ENCODE peak calls at places on chromosomes 13 and 19, in five cellular contexts. W is CD8-positive, alpha-beta memory T cell; A is cardiac muscle cell; U is gastrocnemius medialis; X is adipocyte. O is an unnamed sample.

GRCh38 chr19:46080561-46080960 is 39.8 kb upstream of the IGFL4 start:
- DNase-seq in W (no peak), X (peak), A (peak), U (no peak), O (peak)

GRCh38 chr19:47341734-47342133 is 7.4 kb upstream of the DHX34 start:
- DNase-seq in X (no peak), U (no peak), W (no peak), A (no peak), O (no peak)

GRCh38 chr13:100513987-100514670 is 74.5 kb downstream of the GGACT start:
- DNase-seq in W (no peak), U (no peak), A (peak), X (no peak), O (no peak)

GRCh38 chr13:23321534-23322241 is 111.8 kb downstream of the SACS start:
- DNase-seq in A (peak), W (no peak), U (peak), X (peak), O (peak)

GRCh38 chr19:3606174-3606689 is 443 bp downstream of the TBXA2R start:
- DNase-seq in W (no peak), A (no peak), X (peak), U (no peak), O (no peak)

GRCh38 chr13:93786846-93787245 is 560.2 kb downstream of the GPC6 start:
- DNase-seq in A (peak), U (no peak), W (no peak), X (peak), O (no peak)

GRCh38 chr13:74128171-74128767 is 5.9 kb downstream of the KLF12 start:
- DNase-seq in A (peak), U (no peak), X (peak), W (no peak), O (no peak)

GRCh38 chr19:17673937-17674799 is 14.0 kb downstream of the UNC13A start:
- DNase-seq in A (no peak), W (no peak), X (no peak), U (no peak), O (no peak)

GRCh38 chr13:91348906-91349435 is 1.5 kb downstream of the MIR17HG start:
- DNase-seq in A (peak), W (peak), U (peak), X (peak), O (peak)

GRCh38 chr19:49359851-49360845 is 2.1 kb downstream of the TEAD2 start:
- DNase-seq in X (peak), W (no peak), U (no peak), A (peak), O (no peak)

GRCh38 chr13:109385161-109385560 is 401.2 kb downstream of the IRS2 start:
- DNase-seq in A (peak), W (no peak), U (no peak), X (peak), O (peak)

GRCh38 chr19:27905074-27905473 is 1307.9 kb downstream of the UQCRFS1 start:
- DNase-seq in A (no peak), U (no peak), X (no peak), W (no peak), O (no peak)

GRCh38 chr19:3606690-3607289 is at the start of gene TBXA2R:
- DNase-seq in W (peak), U (no peak), X (peak), A (peak), O (peak)

GRCh38 chr13:98453254-98453843 is 123.6 kb downstream of the STK24 start:
- DNase-seq in U (no peak), A (no peak), W (no peak), X (peak), O (no peak)

GRCh38 chr13:27374126-27374613 is 50.2 kb upstream of the GTF3A start:
- DNase-seq in X (no peak), U (no peak), A (no peak), W (no peak), O (no peak)

GRCh38 chr19:17089238-17089637 is 13.7 kb downstream of the MYO9B start:
- DNase-seq in U (no peak), X (peak), A (peak), W (no peak), O (no peak)

GRCh38 chr13:54356849-54357248 is 1328.2 kb downstream of the OLFM4 start:
- DNase-seq in A (no peak), U (no peak), X (no peak), W (no peak), O (no peak)

GRCh38 chr13:101018720-101019119 is 344.1 kb upstream of the TMTC4 start:
- DNase-seq in U (no peak), A (no peak), W (no peak), X (peak), O (peak)

GRCh38 chr19:49817964-49818690 is at the start of gene MED25:
- DNase-seq in A (peak), U (peak), W (peak), X (peak), O (peak)

DNA sequence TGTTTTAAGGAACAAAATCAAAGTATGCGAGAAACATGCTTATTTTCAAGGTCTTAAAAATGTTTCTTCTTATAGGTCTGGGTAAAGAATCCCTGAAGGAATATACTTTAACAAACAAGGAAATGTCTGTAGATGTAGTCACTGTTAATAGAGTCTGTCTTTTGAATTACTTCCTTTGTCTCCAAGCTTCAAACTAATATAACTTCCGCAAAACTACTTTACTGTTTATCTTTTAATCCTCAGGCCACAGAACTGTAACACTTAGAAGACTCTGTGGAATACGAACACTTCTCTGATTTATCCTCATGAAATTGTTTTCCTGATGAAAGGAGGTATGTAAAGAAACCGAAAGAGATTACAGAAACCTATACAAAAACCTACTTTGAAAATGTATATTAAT is 316.0 kb downstream of the PCDH9 start:
- DNase-seq in A (no peak), W (no peak), U (no peak), X (no peak), O (no peak)
- H3K4me3 ChIP-seq in A (no peak), W (no peak), U (no peak), X (no peak), O (no peak)

DNA sequence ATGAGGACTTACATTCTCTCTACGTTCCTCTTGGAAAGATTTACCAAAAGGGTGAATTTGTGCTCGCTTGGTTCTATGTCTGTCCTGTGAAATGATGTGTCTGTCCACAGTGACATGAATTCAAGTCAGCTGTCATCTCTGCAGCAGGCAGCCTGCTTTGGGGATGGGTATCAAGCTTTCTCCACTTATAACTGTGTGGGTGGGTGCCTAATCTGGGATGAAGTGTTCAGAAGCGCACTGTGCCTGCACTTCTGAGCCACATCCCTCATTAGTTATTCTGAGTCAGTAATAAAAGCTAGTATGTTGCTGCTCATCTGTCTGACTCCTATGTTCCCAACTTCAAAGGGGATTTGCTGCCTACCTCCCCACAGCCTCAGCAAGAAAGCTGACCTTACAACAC is 86.1 kb upstream of the TUBA3C start:
- DNase-seq in U (no peak), W (no peak), X (no peak), A (no peak), O (no peak)
- H3K4me3 ChIP-seq in U (no peak), W (no peak), X (no peak), A (no peak), O (no peak)

GRCh38 chr13:36778083-36778671 is 40.8 kb upstream of the RFXAP start:
- DNase-seq in X (peak), U (no peak), W (no peak), A (peak), O (peak)
- H3K4me3 ChIP-seq in X (no peak), U (no peak), W (no peak), A (no peak), O (peak)

GRCh38 chr19:19488875-19489690 is 26.3 kb downstream of the TSSK6 start:
- DNase-seq in U (peak), W (peak), A (peak), X (peak), O (peak)
- H3K4me3 ChIP-seq in U (no peak), W (peak), A (no peak), X (peak), O (no peak)

O was measured in skeletal muscle cell.